ENCODE peak calls at places on chromosome 6, in ten cellular contexts. One of them, this sample, is unnamed.
A peak's percentile ranks its signal among the peaks of the same experiment; 100 is the strongest.

GRCh38 chr6:40743226-40743625 is 156.1 kb upstream of the LRFN2 start:
- DNase-seq in Peyer's patch: no peak
- DNase-seq in GM04504: no peak
- DNase-seq in A673: no peak
- DNase-seq in left cardiac atrium: no peak
- DNase-seq in activated CD4-positive, alpha-beta T cell treated with anti-CD3 and anti-CD28 coated beads, Interleukin-2, amount 50 U/mL, for 1 hour: no peak
- DNase-seq in upper lobe of right lung: no peak
- DNase-seq in PC-9: no peak
- DNase-seq in MV-4-11: no peak
- DNase-seq in psoas muscle: no peak
- DNase-seq in this sample: no peak

GRCh38 chr6:84926756-84927155 is 162.4 kb upstream of the TBX18 start:
- DNase-seq in PC-9: no peak
- DNase-seq in left cardiac atrium: no peak
- DNase-seq in Peyer's patch: no peak
- DNase-seq in activated CD4-positive, alpha-beta T cell treated with anti-CD3 and anti-CD28 coated beads, Interleukin-2, amount 50 U/mL, for 1 hour: no peak
- DNase-seq in A673: no peak
- DNase-seq in upper lobe of right lung: no peak
- DNase-seq in GM04504: no peak
- DNase-seq in MV-4-11: no peak
- DNase-seq in psoas muscle: no peak
- DNase-seq in this sample: no peak

GRCh38 chr6:160170018-160170680 is 48.5 kb downstream of the SLC22A1 start:
- DNase-seq in psoas muscle: no peak
- DNase-seq in Peyer's patch: no peak
- DNase-seq in left cardiac atrium: no peak
- DNase-seq in GM04504: no peak
- DNase-seq in A673: no peak
- DNase-seq in MV-4-11: no peak
- DNase-seq in activated CD4-positive, alpha-beta T cell treated with anti-CD3 and anti-CD28 coated beads, Interleukin-2, amount 50 U/mL, for 1 hour: no peak
- DNase-seq in PC-9: no peak
- DNase-seq in upper lobe of right lung: no peak
- DNase-seq in this sample: no peak

GRCh38 chr6:24131751-24132150 is 5.7 kb downstream of the NRSN1 start:
- DNase-seq in upper lobe of right lung: no peak
- DNase-seq in PC-9: no peak
- DNase-seq in A673: no peak
- DNase-seq in Peyer's patch: no peak
- DNase-seq in psoas muscle: no peak
- DNase-seq in activated CD4-positive, alpha-beta T cell treated with anti-CD3 and anti-CD28 coated beads, Interleukin-2, amount 50 U/mL, for 1 hour: no peak
- DNase-seq in left cardiac atrium: no peak
- DNase-seq in GM04504: no peak
- DNase-seq in MV-4-11: no peak
- DNase-seq in this sample: no peak

GRCh38 chr6:97465877-97466710 is 183.1 kb upstream of the MMS22L start:
- DNase-seq in psoas muscle: no peak
- DNase-seq in left cardiac atrium: no peak
- DNase-seq in upper lobe of right lung: no peak
- DNase-seq in activated CD4-positive, alpha-beta T cell treated with anti-CD3 and anti-CD28 coated beads, Interleukin-2, amount 50 U/mL, for 1 hour: no peak
- DNase-seq in GM04504: no peak
- DNase-seq in Peyer's patch: no peak
- DNase-seq in PC-9: no peak
- DNase-seq in MV-4-11: no peak
- DNase-seq in A673: peak; percentile 93
- DNase-seq in this sample: no peak

GRCh38 chr6:76702187-76702586 is 629.7 kb upstream of the IMPG1 start:
- DNase-seq in MV-4-11: no peak
- DNase-seq in left cardiac atrium: no peak
- DNase-seq in psoas muscle: no peak
- DNase-seq in activated CD4-positive, alpha-beta T cell treated with anti-CD3 and anti-CD28 coated beads, Interleukin-2, amount 50 U/mL, for 1 hour: no peak
- DNase-seq in Peyer's patch: no peak
- DNase-seq in PC-9: no peak
- DNase-seq in GM04504: no peak
- DNase-seq in upper lobe of right lung: no peak
- DNase-seq in A673: no peak
- DNase-seq in this sample: no peak

GRCh38 chr6:138107752-138108592 is 753 bp upstream of the PERP start:
- DNase-seq in A673: no peak
- DNase-seq in upper lobe of right lung: peak; percentile 68
- DNase-seq in GM04504: no peak
- DNase-seq in PC-9: no peak
- DNase-seq in activated CD4-positive, alpha-beta T cell treated with anti-CD3 and anti-CD28 coated beads, Interleukin-2, amount 50 U/mL, for 1 hour: peak; percentile 16
- DNase-seq in Peyer's patch: peak; percentile 31
- DNase-seq in psoas muscle: no peak
- DNase-seq in MV-4-11: no peak
- DNase-seq in left cardiac atrium: peak; percentile 23
- DNase-seq in this sample: peak; percentile 88

GRCh38 chr6:45576648-45577624 is 199.2 kb upstream of the SUPT3H start:
- DNase-seq in PC-9: no peak
- DNase-seq in Peyer's patch: no peak
- DNase-seq in A673: no peak
- DNase-seq in activated CD4-positive, alpha-beta T cell treated with anti-CD3 and anti-CD28 coated beads, Interleukin-2, amount 50 U/mL, for 1 hour: no peak
- DNase-seq in upper lobe of right lung: peak; percentile 84
- DNase-seq in left cardiac atrium: peak; percentile 65
- DNase-seq in MV-4-11: no peak
- DNase-seq in GM04504: no peak
- DNase-seq in psoas muscle: no peak
- DNase-seq in this sample: no peak

GRCh38 chr6:3415490-3415889 is 41.4 kb downstream of the SLC22A23 start:
- DNase-seq in MV-4-11: no peak
- DNase-seq in PC-9: no peak
- DNase-seq in upper lobe of right lung: no peak
- DNase-seq in left cardiac atrium: no peak
- DNase-seq in Peyer's patch: no peak
- DNase-seq in activated CD4-positive, alpha-beta T cell treated with anti-CD3 and anti-CD28 coated beads, Interleukin-2, amount 50 U/mL, for 1 hour: no peak
- DNase-seq in GM04504: no peak
- DNase-seq in A673: no peak
- DNase-seq in psoas muscle: peak; percentile 58
- DNase-seq in this sample: no peak

GRCh38 chr6:44531447-44532015 is 144.0 kb downstream of the CDC5L start:
- DNase-seq in Peyer's patch: no peak
- DNase-seq in GM04504: no peak
- DNase-seq in A673: peak; percentile 21
- DNase-seq in upper lobe of right lung: no peak
- DNase-seq in activated CD4-positive, alpha-beta T cell treated with anti-CD3 and anti-CD28 coated beads, Interleukin-2, amount 50 U/mL, for 1 hour: no peak
- DNase-seq in PC-9: no peak
- DNase-seq in psoas muscle: no peak
- DNase-seq in left cardiac atrium: no peak
- DNase-seq in MV-4-11: no peak
- DNase-seq in this sample: no peak

GRCh38 chr6:4677751-4678065 is 98.5 kb upstream of the CDYL start:
- DNase-seq in left cardiac atrium: no peak
- DNase-seq in A673: no peak
- DNase-seq in Peyer's patch: no peak
- DNase-seq in GM04504: no peak
- DNase-seq in activated CD4-positive, alpha-beta T cell treated with anti-CD3 and anti-CD28 coated beads, Interleukin-2, amount 50 U/mL, for 1 hour: no peak
- DNase-seq in upper lobe of right lung: no peak
- DNase-seq in PC-9: no peak
- DNase-seq in MV-4-11: no peak
- DNase-seq in psoas muscle: no peak
- DNase-seq in this sample: no peak

GRCh38 chr6:117601811-117602150 is 530 bp downstream of the GOPC start:
- DNase-seq in left cardiac atrium: peak; percentile 25
- DNase-seq in psoas muscle: no peak
- DNase-seq in activated CD4-positive, alpha-beta T cell treated with anti-CD3 and anti-CD28 coated beads, Interleukin-2, amount 50 U/mL, for 1 hour: no peak
- DNase-seq in A673: no peak
- DNase-seq in upper lobe of right lung: no peak
- DNase-seq in Peyer's patch: peak; percentile 18
- DNase-seq in GM04504: no peak
- DNase-seq in PC-9: no peak
- DNase-seq in MV-4-11: no peak
- DNase-seq in this sample: no peak

GRCh38 chr6:5989141-5989723 is 17.5 kb downstream of the NRN1 start:
- DNase-seq in MV-4-11: peak; percentile 89
- DNase-seq in Peyer's patch: no peak
- DNase-seq in left cardiac atrium: peak; percentile 42
- DNase-seq in GM04504: peak; percentile 93
- DNase-seq in A673: no peak
- DNase-seq in PC-9: no peak
- DNase-seq in psoas muscle: peak; percentile 67
- DNase-seq in upper lobe of right lung: peak; percentile 77
- DNase-seq in activated CD4-positive, alpha-beta T cell treated with anti-CD3 and anti-CD28 coated beads, Interleukin-2, amount 50 U/mL, for 1 hour: no peak
- DNase-seq in this sample: peak; percentile 34

GRCh38 chr6:16108419-16108818 is 20.5 kb upstream of the MYLIP start:
- DNase-seq in MV-4-11: no peak
- DNase-seq in left cardiac atrium: no peak
- DNase-seq in psoas muscle: no peak
- DNase-seq in A673: no peak
- DNase-seq in GM04504: no peak
- DNase-seq in PC-9: no peak
- DNase-seq in activated CD4-positive, alpha-beta T cell treated with anti-CD3 and anti-CD28 coated beads, Interleukin-2, amount 50 U/mL, for 1 hour: no peak
- DNase-seq in Peyer's patch: no peak
- DNase-seq in upper lobe of right lung: no peak
- DNase-seq in this sample: no peak